ENCODE peak calls at places on chromosomes 13 and 19, in seven cellular contexts. B is GM12892, P is MCF 10A, J is COLO829, S is bronchial epithelial cell, H is OCI-LY7, G is NCI-H748 treated with DMSO at 0.1 percent for 48 hours. F is an unnamed sample.

GRCh38 chr19:18144361-18144760 is 8.6 kb upstream of the PIK3R2 start:
- DNase-seq in B (no peak), G (no peak), J (no peak), H (no peak), S (no peak), P (no peak), F (no peak)

GRCh38 chr13:100673831-100674362 is 698 bp downstream of the TMTC4 start:
- DNase-seq in S (peak), G (no peak), H (peak), J (peak), P (peak), B (peak), F (peak)

GRCh38 chr13:28751210-28751935 is 32.6 kb upstream of the SLC46A3 start:
- DNase-seq in G (no peak), J (no peak), P (peak), H (no peak), S (no peak), B (no peak), F (no peak)

GRCh38 chr13:21150013-21150412 is 26.3 kb downstream of the SKA3 start:
- DNase-seq in S (no peak), P (no peak), J (no peak), H (no peak), G (no peak), B (no peak), F (no peak)

GRCh38 chr19:6198896-6199239 is 63.4 kb downstream of the ACSBG2 start:
- DNase-seq in S (no peak), H (peak), J (no peak), G (no peak), B (no peak), P (no peak), F (no peak)

GRCh38 chr13:30679483-30680330 is 55.6 kb upstream of the ALOX5AP start:
- DNase-seq in S (peak), P (peak), G (peak), J (no peak), B (no peak), H (peak), F (no peak)

GRCh38 chr13:66716502-66716901 is 513.6 kb downstream of the PCDH9 start:
- DNase-seq in G (no peak), B (no peak), P (no peak), J (no peak), H (no peak), S (no peak), F (no peak)

GRCh38 chr13:56902276-56902675 is 238.4 kb upstream of the PRR20A start:
- DNase-seq in J (no peak), G (no peak), P (no peak), S (no peak), H (no peak), B (no peak), F (no peak)

GRCh38 chr13:73737214-73737613 is 397.0 kb downstream of the KLF12 start:
- DNase-seq in B (no peak), P (no peak), G (no peak), H (no peak), J (no peak), S (no peak), F (no peak)

GRCh38 chr13:57858376-57858775 is 226.8 kb downstream of the PCDH17 start:
- DNase-seq in J (no peak), P (no peak), B (no peak), S (no peak), G (no peak), H (no peak), F (no peak)

F was measured in stimulated activated CD4-positive, alpha-beta T cell treated with anti-CD3 and anti-CD28 coated beads, Interleukin-2, amount 100 ng/mL, for 24 hours.